ENCODE peak calls at places on chromosomes 3 and 15, in eight cellular contexts. Q is dorsolateral prefrontal cortex, W is glutamatergic neuron, Z is NB4, H is psoas muscle, V is GM13976, X is endodermal cell, A is progenitor cell of endocrine pancreas. Y is an unnamed sample.

GRCh38 chr15:96720251-96720650 is 389.8 kb downstream of the NR2F2 start:
- DNase-seq in V (no peak), Z (peak), X (no peak), Q (no peak), H (no peak), W (no peak), A (no peak), Y (no peak)

GRCh38 chr3:49717539-49718418 is 1.7 kb downstream of the AMIGO3 start:
- DNase-seq in V (no peak), X (peak), Q (no peak), Z (no peak), H (no peak), W (no peak), A (peak), Y (peak)

GRCh38 chr15:93372209-93372910 is 283.3 kb upstream of the RGMA start:
- DNase-seq in V (no peak), X (peak), H (no peak), Z (no peak), Q (no peak), A (no peak), W (no peak), Y (no peak)

GRCh38 chr15:101437209-101437608 is 52.3 kb downstream of the PCSK6 start:
- DNase-seq in X (no peak), V (no peak), W (no peak), A (no peak), Z (no peak), Q (peak), H (no peak), Y (no peak)

GRCh38 chr15:31098953-31099740 is 2.4 kb downstream of the TRPM1 start:
- DNase-seq in H (no peak), V (no peak), W (no peak), X (no peak), Q (no peak), A (no peak), Z (peak), Y (no peak)

GRCh38 chr3:185270956-185271332 is 17.1 kb upstream of the EHHADH start:
- DNase-seq in W (no peak), Z (no peak), Q (no peak), A (no peak), H (no peak), V (no peak), X (no peak), Y (no peak)

GRCh38 chr3:143951351-143951971 is 20.2 kb upstream of the DIPK2A start:
- DNase-seq in Z (peak), W (peak), H (no peak), A (no peak), Q (no peak), X (peak), V (peak), Y (peak)

GRCh38 chr3:7876741-7877297 is 624.8 kb upstream of the LMCD1 start:
- DNase-seq in W (no peak), H (no peak), X (no peak), A (no peak), Q (no peak), Z (no peak), V (no peak), Y (no peak)

GRCh38 chr3:111874177-111874820 is 15.2 kb downstream of the PHLDB2 start:
- DNase-seq in A (no peak), V (no peak), Z (no peak), W (no peak), H (no peak), Q (no peak), X (no peak), Y (no peak)

GRCh38 chr3:112027839-112028238 is 6.7 kb upstream of the TMPRSS7 start:
- DNase-seq in H (no peak), Z (no peak), A (no peak), V (no peak), W (no peak), Q (no peak), X (no peak), Y (no peak)

GRCh38 chr3:120348065-120348980 is 831 bp downstream of the LRRC58 start:
- DNase-seq in Z (peak), W (no peak), Q (no peak), V (peak), A (no peak), X (no peak), H (no peak), Y (no peak)

GRCh38 chr15:84734794-84735479 is 13.5 kb upstream of the ZNF592 start:
- DNase-seq in A (peak), Q (no peak), V (peak), X (peak), Z (peak), W (no peak), H (no peak), Y (no peak)

GRCh38 chr3:98573231-98573728 is 20.1 kb downstream of the CPOX start:
- DNase-seq in H (no peak), A (no peak), V (no peak), W (no peak), Q (no peak), Z (no peak), X (no peak), Y (no peak)

GRCh38 chr3:120450914-120451669 is at the start of gene FSTL1:
- DNase-seq in Z (no peak), A (peak), Q (peak), V (no peak), W (peak), H (peak), X (peak), Y (peak)

GRCh38 chr15:57527382-57528091 is 64.2 kb upstream of the MYZAP start:
- DNase-seq in H (no peak), W (peak), Z (peak), X (peak), A (no peak), V (peak), Q (no peak), Y (peak)

GRCh38 chr3:169524131-169524530 is 139.4 kb downstream of the MECOM start:
- DNase-seq in V (no peak), Q (no peak), Z (no peak), H (no peak), W (no peak), X (no peak), A (no peak), Y (no peak)

GRCh38 chr3:152292367-152292766 is 23.6 kb downstream of the MBNL1 start:
- DNase-seq in W (no peak), Z (no peak), V (no peak), A (no peak), H (no peak), Q (no peak), X (no peak), Y (no peak)

GRCh38 chr3:13950042-13950441 is 70.2 kb upstream of the WNT7A start:
- DNase-seq in H (no peak), W (no peak), Q (no peak), V (no peak), A (no peak), X (no peak), Z (no peak), Y (no peak)

GRCh38 chr3:126373682-126374601 is 16.7 kb upstream of the KLF15 start:
- DNase-seq in W (peak), A (no peak), H (peak), Q (peak), V (no peak), Z (no peak), X (no peak), Y (no peak)

GRCh38 chr3:385151-385550 is 188.6 kb downstream of the CHL1 start:
- DNase-seq in V (no peak), A (no peak), X (no peak), H (no peak), Q (no peak), W (no peak), Z (no peak), Y (no peak)

GRCh38 chr15:60383008-60383694 is 14.6 kb downstream of the ANXA2 start:
- DNase-seq in X (peak), W (no peak), A (no peak), Q (no peak), V (no peak), H (no peak), Z (no peak), Y (no peak)

GRCh38 chr3:94028093-94028837 is at the start of gene STX19:
- DNase-seq in A (no peak), H (no peak), Q (no peak), X (no peak), W (no peak), Z (no peak), V (no peak), Y (no peak)

GRCh38 chr15:78236491-78236890 is 2.1 kb upstream of the ACSBG1 start:
- DNase-seq in W (no peak), Z (no peak), H (no peak), A (no peak), X (no peak), Q (peak), V (no peak), Y (no peak)

GRCh38 chr15:86493884-86494283 is 414.2 kb downstream of the AGBL1 start:
- DNase-seq in X (no peak), Z (peak), W (no peak), A (no peak), H (no peak), Q (no peak), V (no peak), Y (no peak)

GRCh38 chr15:88897456-88898194 is 2.3 kb upstream of the HAPLN3 start:
- DNase-seq in H (peak), A (peak), V (no peak), Z (peak), X (peak), W (peak), Q (peak), Y (peak)

GRCh38 chr3:29614954-29615353 is 334.1 kb downstream of the RBMS3 start:
- DNase-seq in A (no peak), X (no peak), W (no peak), Q (no peak), Z (no peak), V (no peak), H (no peak), Y (no peak)

GRCh38 chr3:98906230-98906629 is 4.7 kb upstream of the DCBLD2 start:
- DNase-seq in Q (no peak), V (no peak), A (no peak), W (no peak), H (no peak), X (no peak), Z (no peak), Y (no peak)

GRCh38 chr15:99054892-99055291 is 47.3 kb upstream of the PGPEP1L start:
- DNase-seq in V (no peak), A (no peak), X (no peak), W (no peak), Z (no peak), Q (no peak), H (no peak), Y (no peak)

GRCh38 chr15:82543155-82543554 is 2.9 kb upstream of the RPS17 start:
- DNase-seq in Q (no peak), Z (peak), V (no peak), X (peak), A (no peak), H (no peak), W (no peak), Y (no peak)

GRCh38 chr3:197408177-197408957 is 110.0 kb upstream of the DLG1 start:
- DNase-seq in A (no peak), H (no peak), W (no peak), Z (no peak), V (no peak), X (no peak), Q (no peak), Y (no peak)

GRCh38 chr3:58216496-58217197 is 5.9 kb upstream of the DNASE1L3 start:
- DNase-seq in A (no peak), W (no peak), Z (no peak), X (no peak), H (no peak), Q (no peak), V (no peak), Y (no peak)

GRCh38 chr15:70480196-70480856 is 283.0 kb downstream of the UACA start:
- DNase-seq in H (no peak), Q (no peak), X (no peak), A (no peak), V (peak), Z (peak), W (no peak), Y (no peak)

DNA sequence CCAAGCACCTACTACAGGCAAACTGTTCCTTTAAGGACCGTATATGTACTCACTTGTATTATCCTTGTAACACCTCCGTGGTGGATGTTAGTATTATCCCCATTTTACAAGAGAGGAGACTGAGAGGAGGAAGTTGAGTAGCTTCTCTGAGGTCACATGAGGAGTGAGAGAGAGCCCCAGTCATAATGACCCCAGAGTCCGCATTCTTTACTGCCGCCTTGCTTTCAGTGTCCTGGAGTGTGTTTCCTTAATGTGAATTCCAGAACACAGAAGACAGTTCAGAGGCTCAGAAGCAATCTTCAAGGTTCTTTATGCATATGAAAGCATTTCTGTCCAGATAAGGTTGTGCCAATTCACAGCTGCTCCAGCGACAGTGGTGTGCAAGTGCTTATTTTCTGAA is 199.2 kb downstream of the CACNA2D3 start:
- DNase-seq in A (no peak), Q (no peak), X (no peak), Z (no peak), H (no peak), V (no peak), W (no peak), Y (no peak)
- TF ChIP-seq CTCF in A (no peak), Q (no peak), X (no peak), Z (no peak), H (no peak), V (no peak), W (no peak), Y (no peak)

GRCh38 chr3:129868912-129869311 is 24.6 kb downstream of the TMCC1 start:
- DNase-seq in V (no peak), Q (no peak), W (no peak), A (no peak), Z (no peak), X (no peak), H (no peak), Y (no peak)
- TF ChIP-seq CTCF in V (no peak), Q (no peak), W (no peak), A (no peak), Z (no peak), X (no peak), H (no peak), Y (no peak)

DNA sequence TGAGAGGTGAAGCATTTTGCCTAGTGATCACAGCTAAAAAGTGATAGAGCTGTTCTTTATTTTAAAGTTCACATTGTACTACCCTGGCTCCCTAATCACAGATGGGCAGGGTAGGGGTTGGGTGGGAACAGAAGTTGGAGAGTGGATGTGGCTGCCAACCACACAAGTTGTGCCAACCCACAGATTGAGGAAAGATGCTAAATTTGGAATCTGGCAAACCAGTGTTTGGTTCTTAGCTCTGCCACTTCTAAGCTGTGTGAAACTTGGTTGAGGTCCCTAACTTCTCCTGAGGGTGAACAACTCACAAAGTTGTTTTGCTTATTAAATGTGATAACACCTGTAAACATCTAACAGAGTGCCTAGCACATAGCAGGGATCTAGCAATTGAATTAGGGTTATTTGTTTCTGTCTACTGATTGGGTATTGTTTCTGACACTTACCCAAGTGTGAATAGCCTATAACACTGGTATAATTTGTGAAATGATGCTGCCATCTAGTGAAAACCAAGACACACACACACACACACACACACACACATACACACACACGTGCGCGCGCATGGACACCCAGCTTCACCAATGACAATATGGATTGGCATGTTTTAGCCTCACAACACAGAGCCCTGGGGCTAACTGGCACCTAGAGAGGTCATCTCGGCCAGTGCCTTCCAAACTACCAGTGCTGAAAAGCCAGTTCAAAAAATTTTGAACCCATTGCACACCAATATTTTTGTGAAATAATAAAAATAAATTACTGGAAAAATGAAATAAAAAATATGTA is 25.3 kb downstream of the ADGRG7 start:
- DNase-seq in V (no peak), A (no peak), Q (no peak), Z (peak), H (no peak), W (peak), X (peak), Y (no peak)
- TF ChIP-seq CTCF in V (peak), A (no peak), Q (no peak), Z (no peak), H (no peak), W (no peak), X (no peak), Y (no peak)

GRCh38 chr15:52331490-52332240 is 36.1 kb upstream of the MYO5C start:
- DNase-seq in A (no peak), Z (peak), W (no peak), H (no peak), X (peak), Q (no peak), V (peak), Y (no peak)
- TF ChIP-seq CTCF in A (peak), Z (peak), W (no peak), H (peak), X (peak), Q (peak), V (peak), Y (peak)

GRCh38 chr3:24678441-24678865 is 183.8 kb upstream of the THRB start:
- DNase-seq in X (no peak), W (no peak), Q (no peak), Z (peak), H (no peak), A (no peak), V (no peak), Y (no peak)

GRCh38 chr3:24679429-24679828 is 184.8 kb upstream of the THRB start:
- DNase-seq in X (no peak), Z (no peak), H (no peak), W (no peak), A (no peak), V (no peak), Q (no peak), Y (no peak)

GRCh38 chr3:24678021-24678420 is 183.4 kb upstream of the THRB start:
- DNase-seq in A (no peak), H (no peak), X (no peak), Q (no peak), W (no peak), Z (no peak), V (no peak), Y (no peak)

GRCh38 chr3:24682141-24682547 is 187.5 kb upstream of the THRB start:
- DNase-seq in X (no peak), W (no peak), A (no peak), H (no peak), Q (no peak), Z (no peak), V (no peak), Y (no peak)

DNA sequence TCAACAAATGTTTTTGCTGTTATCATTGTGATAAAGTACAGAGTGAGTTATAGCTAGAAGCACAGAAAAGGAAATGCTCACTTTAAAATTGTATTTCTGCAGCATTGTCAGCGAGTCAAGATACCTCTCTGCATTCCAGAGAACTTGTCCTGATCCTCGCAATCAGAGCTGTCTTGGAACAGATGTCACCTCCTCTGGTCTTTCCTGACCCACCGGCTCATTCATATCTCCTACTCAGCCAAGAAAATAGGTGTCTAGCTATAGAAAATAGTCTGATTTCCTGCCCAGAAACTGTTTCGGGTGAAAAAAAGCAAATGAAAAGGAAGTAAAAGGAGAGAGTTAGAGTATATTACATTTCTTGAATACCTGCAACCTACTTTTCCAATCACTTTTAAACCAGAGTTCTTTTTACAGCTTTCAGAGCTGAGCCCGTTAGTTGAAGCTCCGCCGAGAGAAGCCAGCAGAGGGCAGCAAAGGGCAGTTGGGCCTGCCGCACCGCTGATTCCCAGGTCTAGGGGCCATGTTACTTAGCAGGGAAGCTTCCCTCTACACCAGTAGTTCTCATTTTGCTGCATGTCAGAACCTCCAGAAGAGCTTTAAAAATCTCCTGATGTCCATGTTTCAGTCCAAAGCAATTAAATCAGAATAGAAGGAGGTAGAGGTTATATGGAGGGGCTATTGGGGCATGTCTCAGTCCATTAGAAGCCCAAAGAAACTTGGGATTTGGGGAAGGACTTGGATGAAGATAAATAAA is 185.7 kb upstream of the THRB start:
- DNase-seq in W (peak), A (peak), Z (peak), X (peak), V (peak), Q (peak), H (peak), Y (peak)
- TF ChIP-seq CTCF in W (peak), A (peak), Z (peak), X (peak), V (peak), Q (peak), H (peak), Y (peak)

DNA sequence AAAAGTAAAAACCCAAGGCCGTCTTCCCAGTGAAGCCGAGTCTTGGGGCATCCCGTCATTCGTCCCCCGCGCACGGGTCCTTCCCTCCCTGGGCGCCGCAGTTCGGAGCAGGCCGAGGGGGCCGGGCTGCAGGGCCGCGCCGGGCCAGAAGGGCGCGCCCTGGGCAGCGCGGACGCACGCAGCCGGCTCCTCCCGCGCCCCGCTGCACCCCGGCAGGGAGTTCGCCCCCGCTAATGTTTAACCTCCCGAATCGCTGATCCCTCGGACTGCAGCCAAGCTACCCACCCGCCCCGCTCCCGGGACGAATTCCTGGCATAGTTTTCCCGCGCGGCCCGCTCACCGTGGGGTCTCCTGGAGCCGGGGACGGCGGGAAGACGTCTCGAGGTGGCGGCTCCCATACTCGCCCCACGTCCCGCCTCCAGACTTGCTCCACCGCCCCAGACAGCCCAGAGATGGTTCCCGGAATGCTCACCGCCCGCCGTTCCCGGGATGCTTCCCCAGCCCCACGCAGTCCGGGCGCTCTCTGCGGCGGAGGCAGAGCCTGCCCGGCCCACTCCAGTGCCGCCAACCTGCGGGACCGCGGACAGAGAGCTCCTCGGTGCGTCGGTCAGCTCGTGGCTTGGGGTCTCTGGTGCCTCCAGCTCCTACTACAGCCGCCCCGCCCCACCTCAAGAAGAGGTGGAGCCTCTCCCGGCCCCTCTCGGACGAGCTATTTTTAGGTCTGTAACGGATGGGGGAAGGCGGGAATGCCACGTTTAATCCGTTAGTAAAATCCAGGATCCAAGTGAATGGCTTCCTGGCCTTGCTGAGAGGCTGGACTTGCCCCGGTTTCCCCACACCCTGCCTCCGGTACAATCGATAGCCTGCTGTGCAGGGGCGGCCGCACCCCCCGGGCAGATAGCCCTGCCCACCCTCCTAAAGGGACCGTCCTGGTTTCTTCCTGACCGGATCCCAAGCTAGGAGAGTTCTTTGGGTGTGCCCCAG is at the start of gene DZIP1L:
- DNase-seq in A (peak), X (peak), V (peak), H (peak), Z (peak), W (peak), Q (peak), Y (peak)
- TF ChIP-seq CTCF in A (peak), X (peak), V (peak), H (peak), Z (peak), W (peak), Q (peak), Y (peak)